ENCODE peak calls at places on chromosomes 4 and X, in four cellular contexts. One of them, this sample, is unnamed.

GRCh38 chr4:106312377-106312776 is 3.6 kb downstream of the TBCK start:
- ATAC-seq in right lobe of liver: no peak
- ATAC-seq in GM23338: no peak
- ATAC-seq in heart left ventricle: no peak
- ATAC-seq in this sample: no peak

GRCh38 chrX:154827624-154828408 is 6.6 kb downstream of the SMIM9 start:
- ATAC-seq in right lobe of liver: peak; percentile 52
- ATAC-seq in GM23338: no peak
- ATAC-seq in heart left ventricle: no peak
- ATAC-seq in this sample: no peak

GRCh38 chrX:20665441-20665840 is 398.7 kb upstream of the RPS6KA3 start:
- ATAC-seq in right lobe of liver: no peak
- ATAC-seq in GM23338: no peak
- ATAC-seq in heart left ventricle: no peak
- ATAC-seq in this sample: no peak

GRCh38 chr4:165540206-165540865 is 161.5 kb downstream of the CPE start:
- ATAC-seq in right lobe of liver: no peak
- ATAC-seq in GM23338: no peak
- ATAC-seq in heart left ventricle: no peak
- ATAC-seq in this sample: no peak

GRCh38 chr4:146033149-146033548 is 94.5 kb upstream of the ZNF827 start:
- ATAC-seq in right lobe of liver: no peak
- ATAC-seq in GM23338: peak; percentile 63
- ATAC-seq in heart left ventricle: no peak
- ATAC-seq in this sample: no peak

GRCh38 chr4:183171484-183172267 is 72.6 kb downstream of the WWC2 start:
- ATAC-seq in right lobe of liver: peak; percentile 80
- ATAC-seq in GM23338: no peak
- ATAC-seq in heart left ventricle: no peak
- ATAC-seq in this sample: no peak

GRCh38 chrX:141815904-141816303 is 22.2 kb upstream of the MAGEC3 start:
- ATAC-seq in right lobe of liver: no peak
- ATAC-seq in GM23338: no peak
- ATAC-seq in heart left ventricle: no peak
- ATAC-seq in this sample: no peak

GRCh38 chr4:140887467-140887866 is 131.3 kb upstream of the TBC1D9 start:
- ATAC-seq in right lobe of liver: peak; percentile 40
- ATAC-seq in GM23338: no peak
- ATAC-seq in heart left ventricle: peak; percentile 91
- ATAC-seq in this sample: no peak

GRCh38 chr4:190014771-190015537 is 12.1 kb downstream of the FRG2 start:
- ATAC-seq in right lobe of liver: peak; percentile 24
- ATAC-seq in GM23338: peak; percentile 53
- ATAC-seq in heart left ventricle: peak; percentile 37
- ATAC-seq in this sample: no peak

GRCh38 chr4:145507636-145508035 is 26.0 kb downstream of the SMAD1 start:
- ATAC-seq in right lobe of liver: peak; percentile 73
- ATAC-seq in GM23338: no peak
- ATAC-seq in heart left ventricle: no peak
- ATAC-seq in this sample: no peak

GRCh38 chr4:44493924-44494323 is 45.3 kb upstream of the KCTD8 start:
- ATAC-seq in right lobe of liver: peak; percentile 85
- ATAC-seq in GM23338: peak; percentile 77
- ATAC-seq in heart left ventricle: no peak
- ATAC-seq in this sample: no peak

GRCh38 chr4:110119347-110119746 is 79.1 kb downstream of the ELOVL6 start:
- ATAC-seq in right lobe of liver: no peak
- ATAC-seq in GM23338: no peak
- ATAC-seq in heart left ventricle: no peak
- ATAC-seq in this sample: no peak

GRCh38 chr4:169727616-169728015 is 30.1 kb downstream of the HPF1 start:
- ATAC-seq in right lobe of liver: no peak
- ATAC-seq in GM23338: no peak
- ATAC-seq in heart left ventricle: no peak
- ATAC-seq in this sample: no peak

GRCh38 chrX:22004866-22005265 is 27.3 kb upstream of the PHEX start:
- ATAC-seq in right lobe of liver: no peak
- ATAC-seq in GM23338: no peak
- ATAC-seq in heart left ventricle: no peak
- ATAC-seq in this sample: no peak

GRCh38 chr4:41369680-41370079 is 113.0 kb downstream of the UCHL1 start:
- ATAC-seq in right lobe of liver: peak; percentile 98
- ATAC-seq in GM23338: no peak
- ATAC-seq in heart left ventricle: peak; percentile 93
- ATAC-seq in this sample: peak; percentile 59

GRCh38 chr4:74173321-74173720 is 15.4 kb downstream of the MTHFD2L start:
- ATAC-seq in right lobe of liver: no peak
- ATAC-seq in GM23338: no peak
- ATAC-seq in heart left ventricle: no peak
- ATAC-seq in this sample: no peak

GRCh38 chr4:104591505-104591904 is 96.8 kb upstream of the CXXC4 start:
- ATAC-seq in right lobe of liver: no peak
- ATAC-seq in GM23338: peak; percentile 98
- ATAC-seq in heart left ventricle: peak; percentile 59
- ATAC-seq in this sample: no peak

GRCh38 chr4:18480928-18481327 is 459.4 kb upstream of the LCORL start:
- ATAC-seq in right lobe of liver: no peak
- ATAC-seq in GM23338: no peak
- ATAC-seq in heart left ventricle: no peak
- ATAC-seq in this sample: no peak

GRCh38 chrX:49102221-49102620 is 21.3 kb downstream of the GPKOW start:
- ATAC-seq in right lobe of liver: peak; percentile 71
- ATAC-seq in GM23338: no peak
- ATAC-seq in heart left ventricle: no peak
- ATAC-seq in this sample: no peak
- H3K4me3 ChIP-seq in right lobe of liver: no peak overlapping the region
- H3K4me3 ChIP-seq in GM23338: no peak overlapping the region
- H3K4me3 ChIP-seq in heart left ventricle: no peak overlapping the region
- H3K4me3 ChIP-seq in this sample: no peak overlapping the region

GRCh38 chr4:83961575-83961974 is 425.7 kb downstream of the GPAT3 start:
- ATAC-seq in right lobe of liver: no peak
- ATAC-seq in GM23338: no peak
- ATAC-seq in heart left ventricle: no peak
- ATAC-seq in this sample: no peak
- TF ChIP-seq CTCF in right lobe of liver: no peak
- TF ChIP-seq CTCF in GM23338: no peak
- TF ChIP-seq CTCF in heart left ventricle: no peak
- TF ChIP-seq CTCF in this sample: no peak

GRCh38 chr4:7398104-7398423 is 36.7 kb downstream of the PSAPL1 start:
- ATAC-seq in right lobe of liver: no peak
- ATAC-seq in GM23338: no peak
- ATAC-seq in heart left ventricle: peak; percentile 71
- ATAC-seq in this sample: peak; percentile 35
- H3K4me3 ChIP-seq in right lobe of liver: no peak overlapping the region
- H3K4me3 ChIP-seq in GM23338: no peak overlapping the region
- H3K4me3 ChIP-seq in heart left ventricle: no peak overlapping the region
- H3K4me3 ChIP-seq in this sample: no peak overlapping the region

GRCh38 chr4:57499786-57500185 is 389.6 kb upstream of the IGFBP7 start:
- ATAC-seq in right lobe of liver: no peak
- ATAC-seq in GM23338: no peak
- ATAC-seq in heart left ventricle: no peak
- ATAC-seq in this sample: no peak
- TF ChIP-seq CTCF in right lobe of liver: no peak
- TF ChIP-seq CTCF in GM23338: no peak
- TF ChIP-seq CTCF in heart left ventricle: no peak
- TF ChIP-seq CTCF in this sample: no peak

GRCh38 chr4:4864940-4865704 is 5.7 kb downstream of the MSX1 start:
- ATAC-seq in right lobe of liver: no peak
- ATAC-seq in GM23338: peak; percentile 4
- ATAC-seq in heart left ventricle: no peak
- ATAC-seq in this sample: no peak

GRCh38 chr4:4865705-4866123 is 6.2 kb downstream of the MSX1 start:
- ATAC-seq in right lobe of liver: no peak
- ATAC-seq in GM23338: peak; percentile 2
- ATAC-seq in heart left ventricle: no peak
- ATAC-seq in this sample: no peak

GRCh38 chr4:4866833-4867744 is 7.6 kb downstream of the MSX1 start:
- ATAC-seq in right lobe of liver: no peak
- ATAC-seq in GM23338: peak; percentile 46
- ATAC-seq in heart left ventricle: peak; percentile 53
- ATAC-seq in this sample: peak; percentile 10

GRCh38 chr4:4867745-4868505 is 8.5 kb downstream of the MSX1 start:
- ATAC-seq in right lobe of liver: no peak
- ATAC-seq in GM23338: no peak
- ATAC-seq in heart left ventricle: no peak
- ATAC-seq in this sample: no peak

GRCh38 chr4:4866124-4866832 is 6.8 kb downstream of the MSX1 start:
- ATAC-seq in right lobe of liver: no peak
- ATAC-seq in GM23338: peak; percentile 1
- ATAC-seq in heart left ventricle: no peak
- ATAC-seq in this sample: no peak
- H3K4me3 ChIP-seq in right lobe of liver: no peak overlapping the region
- H3K4me3 ChIP-seq in GM23338: peak overlapping the region; percentile 50
- H3K4me3 ChIP-seq in heart left ventricle: peak overlapping the region; percentile 25
- H3K4me3 ChIP-seq in this sample: peak overlapping the region; percentile 39

DNA sequence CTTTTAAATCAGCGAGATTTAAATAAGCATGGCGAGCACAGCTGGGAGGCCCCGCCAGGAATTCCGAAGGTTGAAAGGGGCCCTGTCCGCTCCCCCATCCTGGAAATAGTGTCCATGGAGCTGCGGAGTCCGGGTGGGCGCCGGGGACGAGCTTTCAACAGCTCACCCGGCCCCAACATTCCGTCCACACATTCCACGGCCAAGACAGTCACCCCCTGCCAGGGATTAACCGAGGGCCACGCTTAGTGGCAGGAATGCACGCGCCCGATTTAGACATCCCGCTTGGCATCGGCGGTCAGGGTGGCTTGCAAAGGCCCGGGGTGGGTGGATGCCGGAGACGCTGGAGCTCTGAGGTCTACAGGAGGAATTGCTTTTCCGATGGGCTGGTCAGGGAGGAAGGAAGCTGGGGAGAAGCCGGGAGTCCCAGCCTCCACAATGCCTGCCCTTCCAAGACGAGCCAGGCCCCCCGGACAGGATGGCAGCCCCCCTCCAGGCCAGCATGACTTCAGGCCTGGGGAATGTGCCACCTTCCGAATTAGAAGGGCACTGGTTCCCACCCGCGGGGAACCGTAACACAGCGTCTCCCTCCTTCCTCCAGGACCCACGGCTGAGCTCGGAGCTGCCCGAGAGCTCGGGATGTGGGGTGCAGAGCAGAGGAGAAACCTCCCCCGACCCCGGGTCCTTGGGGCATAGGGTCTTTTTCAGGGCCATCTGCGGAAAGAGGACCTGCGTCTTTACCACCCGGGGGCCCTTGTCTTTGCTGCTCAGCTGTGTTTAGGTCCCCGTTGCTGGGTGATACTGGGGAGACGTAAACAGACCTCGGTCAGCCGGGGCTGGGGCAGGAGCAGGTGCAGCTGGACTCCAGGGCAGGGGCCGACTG is 26.9 kb upstream of the PPP2R3B start:
- ATAC-seq in right lobe of liver: no peak
- ATAC-seq in GM23338: peak; percentile 84
- ATAC-seq in heart left ventricle: peak; percentile 89
- ATAC-seq in this sample: no peak
- TF ChIP-seq CTCF in right lobe of liver: no peak
- TF ChIP-seq CTCF in GM23338: no peak
- TF ChIP-seq CTCF in heart left ventricle: no peak
- TF ChIP-seq CTCF in this sample: peak; percentile 26

GRCh38 chr4:184451726-184452125 is 22.6 kb downstream of the IRF2 start:
- ATAC-seq in right lobe of liver: peak; percentile 41
- ATAC-seq in GM23338: no peak
- ATAC-seq in heart left ventricle: no peak
- ATAC-seq in this sample: no peak

GRCh38 chr4:184450743-184451142 is 23.6 kb downstream of the IRF2 start:
- ATAC-seq in right lobe of liver: no peak
- ATAC-seq in GM23338: no peak
- ATAC-seq in heart left ventricle: no peak
- ATAC-seq in this sample: no peak

GRCh38 chr4:184447664-184448063 is 26.7 kb downstream of the IRF2 start:
- ATAC-seq in right lobe of liver: no peak
- ATAC-seq in GM23338: peak; percentile 81
- ATAC-seq in heart left ventricle: no peak
- ATAC-seq in this sample: no peak

GRCh38 chr4:184448828-184449227 is 25.5 kb downstream of the IRF2 start:
- ATAC-seq in right lobe of liver: peak; percentile 83
- ATAC-seq in GM23338: peak; percentile 33
- ATAC-seq in heart left ventricle: peak; percentile 90
- ATAC-seq in this sample: peak; percentile 84

GRCh38 chr4:184450045-184450444 is 24.3 kb downstream of the IRF2 start:
- ATAC-seq in right lobe of liver: no peak
- ATAC-seq in GM23338: no peak
- ATAC-seq in heart left ventricle: no peak
- ATAC-seq in this sample: no peak
- H3K4me3 ChIP-seq in right lobe of liver: no peak overlapping the region
- H3K4me3 ChIP-seq in GM23338: no peak overlapping the region
- H3K4me3 ChIP-seq in heart left ventricle: no peak overlapping the region
- H3K4me3 ChIP-seq in this sample: no peak overlapping the region

GRCh38 chr4:184632842-184633241 is 16.4 kb downstream of the CASP3 start:
- ATAC-seq in right lobe of liver: peak; percentile 67
- ATAC-seq in GM23338: no peak
- ATAC-seq in heart left ventricle: no peak
- ATAC-seq in this sample: no peak

GRCh38 chr4:184641022-184641421 is 8.2 kb downstream of the CASP3 start:
- ATAC-seq in right lobe of liver: no peak
- ATAC-seq in GM23338: no peak
- ATAC-seq in heart left ventricle: no peak
- ATAC-seq in this sample: no peak

GRCh38 chr4:184636144-184636543 is 13.1 kb downstream of the CASP3 start:
- ATAC-seq in right lobe of liver: peak; percentile 12
- ATAC-seq in GM23338: no peak
- ATAC-seq in heart left ventricle: no peak
- ATAC-seq in this sample: no peak

GRCh38 chr4:184636897-184637296 is 12.3 kb downstream of the CASP3 start:
- ATAC-seq in right lobe of liver: no peak
- ATAC-seq in GM23338: no peak
- ATAC-seq in heart left ventricle: no peak
- ATAC-seq in this sample: no peak

GRCh38 chr4:184635381-184635780 is 13.9 kb downstream of the CASP3 start:
- ATAC-seq in right lobe of liver: peak; percentile 89
- ATAC-seq in GM23338: no peak
- ATAC-seq in heart left ventricle: no peak
- ATAC-seq in this sample: no peak
- TF ChIP-seq CTCF in right lobe of liver: no peak
- TF ChIP-seq CTCF in GM23338: no peak
- TF ChIP-seq CTCF in heart left ventricle: no peak
- TF ChIP-seq CTCF in this sample: no peak